ENCODE peak calls at places on chromosomes 3 and 15, in ten cellular contexts. One of them, this sample, is unnamed.

GRCh38 chr3:163573324-163573723 is 1505.0 kb downstream of the SI start:
- DNase-seq in Peyer's patch: no peak
- DNase-seq in tibial nerve: no peak
- DNase-seq in adrenal gland: no peak
- DNase-seq in transverse colon: no peak
- DNase-seq in IMR-90: no peak
- DNase-seq in breast epithelium: no peak
- DNase-seq in HCT116: no peak
- DNase-seq in uterus: no peak
- DNase-seq in endothelial cell of umbilical vein: no peak
- DNase-seq in this sample: no peak

GRCh38 chr15:63983071-63983711 is 63.1 kb downstream of the DAPK2 start:
- DNase-seq in Peyer's patch: peak; percentile 45
- DNase-seq in tibial nerve: no peak
- DNase-seq in adrenal gland: no peak
- DNase-seq in transverse colon: no peak
- DNase-seq in IMR-90: no peak
- DNase-seq in breast epithelium: no peak
- DNase-seq in HCT116: no peak
- DNase-seq in uterus: no peak
- DNase-seq in endothelial cell of umbilical vein: peak; percentile 71
- DNase-seq in this sample: peak; percentile 53

GRCh38 chr3:190621971-190622370 is 108.1 kb downstream of the IL1RAP start:
- DNase-seq in Peyer's patch: no peak
- DNase-seq in tibial nerve: no peak
- DNase-seq in adrenal gland: no peak
- DNase-seq in transverse colon: no peak
- DNase-seq in IMR-90: no peak
- DNase-seq in breast epithelium: no peak
- DNase-seq in HCT116: no peak
- DNase-seq in uterus: no peak
- DNase-seq in endothelial cell of umbilical vein: no peak
- DNase-seq in this sample: no peak

GRCh38 chr15:72342385-72342784 is 22.4 kb upstream of the CELF6 start:
- DNase-seq in Peyer's patch: peak; percentile 59
- DNase-seq in tibial nerve: no peak
- DNase-seq in adrenal gland: no peak
- DNase-seq in transverse colon: peak; percentile 22
- DNase-seq in IMR-90: peak; percentile 27
- DNase-seq in breast epithelium: no peak
- DNase-seq in HCT116: peak; percentile 7
- DNase-seq in uterus: no peak
- DNase-seq in endothelial cell of umbilical vein: peak; percentile 31
- DNase-seq in this sample: no peak

GRCh38 chr3:55752911-55753310 is 265.8 kb upstream of the WNT5A start:
- DNase-seq in Peyer's patch: no peak
- DNase-seq in tibial nerve: no peak
- DNase-seq in adrenal gland: no peak
- DNase-seq in transverse colon: no peak
- DNase-seq in IMR-90: no peak
- DNase-seq in breast epithelium: no peak
- DNase-seq in HCT116: no peak
- DNase-seq in uterus: no peak
- DNase-seq in endothelial cell of umbilical vein: no peak
- DNase-seq in this sample: no peak

GRCh38 chr3:37952564-37952963 is 38.0 kb upstream of the VILL start:
- DNase-seq in Peyer's patch: no peak
- DNase-seq in tibial nerve: no peak
- DNase-seq in adrenal gland: no peak
- DNase-seq in transverse colon: no peak
- DNase-seq in IMR-90: peak; percentile 76
- DNase-seq in breast epithelium: no peak
- DNase-seq in HCT116: no peak
- DNase-seq in uterus: no peak
- DNase-seq in endothelial cell of umbilical vein: no peak
- DNase-seq in this sample: no peak

GRCh38 chr3:175001091-175001490 is 142.0 kb downstream of the NAALADL2 start:
- DNase-seq in Peyer's patch: no peak
- DNase-seq in tibial nerve: no peak
- DNase-seq in adrenal gland: no peak
- DNase-seq in transverse colon: no peak
- DNase-seq in IMR-90: peak; percentile 71
- DNase-seq in breast epithelium: no peak
- DNase-seq in HCT116: no peak
- DNase-seq in uterus: no peak
- DNase-seq in endothelial cell of umbilical vein: no peak
- DNase-seq in this sample: no peak

GRCh38 chr15:73540161-73540560 is 93.0 kb downstream of the NPTN start:
- DNase-seq in Peyer's patch: no peak
- DNase-seq in tibial nerve: no peak
- DNase-seq in adrenal gland: no peak
- DNase-seq in transverse colon: no peak
- DNase-seq in IMR-90: no peak
- DNase-seq in breast epithelium: no peak
- DNase-seq in HCT116: no peak
- DNase-seq in uterus: no peak
- DNase-seq in endothelial cell of umbilical vein: no peak
- DNase-seq in this sample: no peak

GRCh38 chr15:65373163-65373651 is 4.6 kb downstream of the IGDCC3 start:
- DNase-seq in Peyer's patch: no peak
- DNase-seq in tibial nerve: no peak
- DNase-seq in adrenal gland: no peak
- DNase-seq in transverse colon: no peak
- DNase-seq in IMR-90: no peak
- DNase-seq in breast epithelium: no peak
- DNase-seq in HCT116: no peak
- DNase-seq in uterus: no peak
- DNase-seq in endothelial cell of umbilical vein: no peak
- DNase-seq in this sample: no peak

GRCh38 chr3:114454592-114455251 is 160.9 kb downstream of the TIGIT start:
- DNase-seq in Peyer's patch: no peak
- DNase-seq in tibial nerve: no peak
- DNase-seq in adrenal gland: peak; percentile 40
- DNase-seq in transverse colon: no peak
- DNase-seq in IMR-90: no peak
- DNase-seq in breast epithelium: no peak
- DNase-seq in HCT116: no peak
- DNase-seq in uterus: no peak
- DNase-seq in endothelial cell of umbilical vein: peak; percentile 61
- DNase-seq in this sample: no peak

GRCh38 chr3:122183893-122184590 is 574 bp downstream of the CASR start:
- DNase-seq in Peyer's patch: no peak
- DNase-seq in tibial nerve: no peak
- DNase-seq in adrenal gland: no peak
- DNase-seq in transverse colon: no peak
- DNase-seq in IMR-90: no peak
- DNase-seq in breast epithelium: no peak
- DNase-seq in HCT116: no peak
- DNase-seq in uterus: no peak
- DNase-seq in endothelial cell of umbilical vein: no peak
- DNase-seq in this sample: no peak

GRCh38 chr3:111621535-111621934 is 26.4 kb upstream of the ZBED2 start:
- DNase-seq in Peyer's patch: no peak
- DNase-seq in tibial nerve: no peak
- DNase-seq in adrenal gland: no peak
- DNase-seq in transverse colon: no peak
- DNase-seq in IMR-90: no peak
- DNase-seq in breast epithelium: no peak
- DNase-seq in HCT116: peak; percentile 45
- DNase-seq in uterus: no peak
- DNase-seq in endothelial cell of umbilical vein: peak; percentile 8
- DNase-seq in this sample: no peak

GRCh38 chr15:61184431-61184830 is 44.7 kb downstream of the RORA start:
- DNase-seq in Peyer's patch: no peak
- DNase-seq in tibial nerve: no peak
- DNase-seq in adrenal gland: no peak
- DNase-seq in transverse colon: no peak
- DNase-seq in IMR-90: no peak
- DNase-seq in breast epithelium: no peak
- DNase-seq in HCT116: no peak
- DNase-seq in uterus: no peak
- DNase-seq in endothelial cell of umbilical vein: no peak
- DNase-seq in this sample: no peak
- TF ChIP-seq CTCF in Peyer's patch: no peak
- TF ChIP-seq CTCF in tibial nerve: no peak
- TF ChIP-seq CTCF in adrenal gland: no peak
- TF ChIP-seq CTCF in transverse colon: peak; percentile 10
- TF ChIP-seq CTCF in IMR-90: no peak
- TF ChIP-seq CTCF in breast epithelium: no peak
- TF ChIP-seq CTCF in HCT116: no peak
- TF ChIP-seq CTCF in uterus: no peak
- TF ChIP-seq CTCF in endothelial cell of umbilical vein: no peak
- TF ChIP-seq CTCF in this sample: no peak

DNA sequence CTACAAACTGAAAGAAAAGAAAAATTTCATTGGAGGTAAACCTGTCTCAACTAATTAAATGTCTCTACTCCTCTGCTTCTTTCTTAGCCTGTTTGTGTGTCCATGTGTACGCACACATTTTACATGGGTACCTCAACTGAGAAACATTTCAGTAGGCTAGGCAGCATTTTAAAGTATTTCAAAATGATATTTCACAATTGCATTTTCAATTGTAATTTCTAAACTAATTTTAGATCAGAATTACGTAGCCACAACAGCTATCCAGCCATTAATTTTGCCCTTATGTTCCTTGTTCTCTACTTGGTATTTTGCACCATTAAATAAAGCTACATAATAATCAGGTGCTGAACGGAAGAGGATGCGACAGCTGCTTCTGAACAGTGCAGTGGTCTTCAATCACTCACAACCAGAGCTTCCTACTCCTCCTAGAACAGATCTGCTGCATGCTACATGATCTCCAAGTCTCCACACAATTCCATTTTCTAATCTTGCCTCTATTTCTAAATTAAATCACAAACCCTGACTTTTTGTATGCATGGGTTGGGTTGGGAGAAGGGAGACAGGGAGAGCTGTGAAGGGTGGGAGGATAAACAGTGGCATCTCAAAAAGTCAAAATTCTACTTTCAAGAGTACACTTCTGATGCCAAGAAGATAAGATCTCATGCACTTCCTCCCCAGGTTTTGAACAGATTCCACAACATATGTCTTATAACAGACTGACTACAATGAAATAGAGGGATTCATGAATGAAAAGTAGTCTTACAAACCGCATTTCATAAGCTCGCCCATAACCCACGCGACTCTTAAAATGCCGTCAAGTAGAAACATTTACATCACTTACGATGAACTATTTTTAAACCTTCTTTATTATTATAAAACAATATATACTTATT is 57.4 kb downstream of the CHSY1 start:
- DNase-seq in Peyer's patch: no peak
- DNase-seq in tibial nerve: no peak
- DNase-seq in adrenal gland: no peak
- DNase-seq in transverse colon: no peak
- DNase-seq in IMR-90: no peak
- DNase-seq in breast epithelium: no peak
- DNase-seq in HCT116: no peak
- DNase-seq in uterus: no peak
- DNase-seq in endothelial cell of umbilical vein: no peak
- DNase-seq in this sample: no peak
- H3K4me3 ChIP-seq in Peyer's patch: no peak overlapping the region
- H3K4me3 ChIP-seq in tibial nerve: no peak overlapping the region
- H3K4me3 ChIP-seq in adrenal gland: peak overlapping the region; percentile 0
- H3K4me3 ChIP-seq in transverse colon: no peak overlapping the region
- H3K4me3 ChIP-seq in IMR-90: no peak overlapping the region
- H3K4me3 ChIP-seq in breast epithelium: no peak overlapping the region
- H3K4me3 ChIP-seq in HCT116: no peak overlapping the region
- H3K4me3 ChIP-seq in uterus: no peak overlapping the region
- H3K4me3 ChIP-seq in endothelial cell of umbilical vein: no peak overlapping the region
- H3K4me3 ChIP-seq in this sample: no peak overlapping the region

DNA sequence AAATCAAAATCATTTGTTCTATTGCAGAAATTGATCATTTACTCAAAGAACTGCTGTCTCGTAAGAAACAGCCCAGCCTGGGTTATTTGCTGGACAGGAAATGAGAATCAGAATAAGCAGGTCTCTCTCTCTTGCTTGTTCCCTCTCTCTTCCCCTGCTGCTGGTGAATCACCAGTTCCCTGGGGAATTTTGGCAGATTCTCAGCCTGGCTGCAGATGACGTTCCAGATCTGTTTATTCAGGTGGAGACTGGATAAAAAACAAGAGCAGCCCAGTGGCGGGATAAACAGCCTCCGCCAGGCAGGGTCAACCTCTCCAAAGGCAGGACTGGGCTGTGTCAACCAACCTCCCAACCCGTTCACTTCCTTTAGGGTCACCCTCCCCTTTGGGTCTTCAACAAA is 72.1 kb downstream of the LRIG1 start:
- DNase-seq in Peyer's patch: peak; percentile 64
- DNase-seq in tibial nerve: peak; percentile 63
- DNase-seq in adrenal gland: peak; percentile 76
- DNase-seq in transverse colon: peak; percentile 66
- DNase-seq in IMR-90: peak; percentile 100
- DNase-seq in breast epithelium: peak; percentile 93
- DNase-seq in HCT116: no peak
- DNase-seq in uterus: peak; percentile 86
- DNase-seq in endothelial cell of umbilical vein: peak; percentile 100
- DNase-seq in this sample: peak; percentile 93
- TF ChIP-seq POLR2A in Peyer's patch: no peak
- TF ChIP-seq POLR2A in tibial nerve: no peak
- TF ChIP-seq POLR2A in adrenal gland: no peak
- TF ChIP-seq POLR2A in transverse colon: no peak
- TF ChIP-seq POLR2A in IMR-90: peak; percentile 52
- TF ChIP-seq POLR2A in breast epithelium: no peak
- TF ChIP-seq POLR2A in HCT116: no peak
- TF ChIP-seq POLR2A in uterus: no peak
- TF ChIP-seq POLR2A in endothelial cell of umbilical vein: peak; percentile 56
- TF ChIP-seq POLR2A in this sample: no peak

DNA sequence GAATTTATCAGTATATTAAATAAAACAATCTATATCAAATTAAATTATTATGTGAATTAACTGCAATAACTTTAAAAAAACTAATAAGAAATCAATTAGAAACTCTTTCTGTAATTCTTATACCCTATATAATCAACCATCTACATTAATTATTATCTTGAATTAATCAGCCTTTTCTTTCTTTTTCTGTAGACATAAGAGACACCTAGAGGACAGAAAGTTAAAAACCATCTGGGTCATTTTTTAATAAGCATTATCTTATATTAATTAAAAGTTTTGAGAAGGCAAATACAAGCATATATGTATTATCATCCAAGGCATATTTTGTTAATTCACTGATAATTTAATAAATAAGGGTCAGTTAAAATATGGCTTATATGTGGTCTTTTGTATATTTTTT is 24.2 kb upstream of the SLC25A26 start:
- DNase-seq in Peyer's patch: no peak
- DNase-seq in tibial nerve: no peak
- DNase-seq in adrenal gland: no peak
- DNase-seq in transverse colon: no peak
- DNase-seq in IMR-90: peak; percentile 10
- DNase-seq in breast epithelium: no peak
- DNase-seq in HCT116: no peak
- DNase-seq in uterus: no peak
- DNase-seq in endothelial cell of umbilical vein: peak; percentile 15
- DNase-seq in this sample: no peak
- TF ChIP-seq CTCF in Peyer's patch: peak; percentile 42
- TF ChIP-seq CTCF in tibial nerve: peak; percentile 17
- TF ChIP-seq CTCF in adrenal gland: peak; percentile 44
- TF ChIP-seq CTCF in transverse colon: peak; percentile 12
- TF ChIP-seq CTCF in IMR-90: peak; percentile 56
- TF ChIP-seq CTCF in breast epithelium: no peak
- TF ChIP-seq CTCF in HCT116: peak; percentile 65
- TF ChIP-seq CTCF in uterus: peak; percentile 15
- TF ChIP-seq CTCF in endothelial cell of umbilical vein: peak; percentile 13
- TF ChIP-seq CTCF in this sample: no peak